ENCODE peak calls at places on chromosome 12, in nine cellular contexts. W, S, M, U, H, Y, A, X and C are unnamed samples.

GRCh38 chr12:96132819-96133218 is 61.4 kb upstream of the ELK3 start:
- DNase-seq in A (no peak), U (no peak), H (no peak), Y (no peak), X (no peak), S (peak; percentile 16), W (no peak), M (no peak), C (no peak)

GRCh38 chr12:21065845-21066244 is 65.1 kb upstream of the SLCO1B1 start:
- DNase-seq in S (no peak), W (peak; percentile 44), M (no peak), Y (no peak), H (no peak), U (no peak), A (peak; percentile 23), X (no peak), C (no peak)

GRCh38 chr12:121705514-121705913 is 7.0 kb upstream of the TMEM120B start:
- DNase-seq in S (no peak), M (no peak), X (no peak), H (no peak), U (no peak), Y (no peak), W (no peak), A (no peak), C (no peak)

GRCh38 chr12:71476513-71476912 is 36.9 kb downstream of the LGR5 start:
- DNase-seq in W (peak; percentile 73), H (no peak), U (no peak), S (no peak), X (peak; percentile 68), Y (peak; percentile 39), M (peak; percentile 84), A (peak; percentile 77), C (no peak)

GRCh38 chr12:53345486-53346195 is 9.5 kb upstream of the SP7 start:
- DNase-seq in H (no peak), W (peak; percentile 64), U (no peak), A (peak; percentile 50), M (peak; percentile 80), Y (no peak), S (no peak), X (no peak), C (no peak)

GRCh38 chr12:71799105-71799504 is 40.5 kb upstream of the TBC1D15 start:
- DNase-seq in M (peak; percentile 63), X (no peak), S (no peak), U (no peak), W (peak; percentile 42), H (no peak), Y (peak; percentile 42), A (no peak), C (no peak)

GRCh38 chr12:106719879-106720278 is 54.6 kb upstream of the RIC8B start:
- DNase-seq in W (no peak), U (no peak), X (no peak), A (no peak), S (no peak), H (no peak), M (no peak), Y (no peak), C (no peak)

GRCh38 chr12:2924019-2924418 is 33.3 kb downstream of the TULP3 start:
- DNase-seq in M (peak; percentile 72), A (no peak), Y (peak; percentile 39), U (no peak), H (no peak), X (no peak), S (no peak), W (peak; percentile 25), C (no peak)

GRCh38 chr12:1115471-1116242 is 124.6 kb downstream of the ERC1 start:
- DNase-seq in H (no peak), Y (peak; percentile 97), W (peak; percentile 90), X (peak; percentile 11), S (no peak), A (peak; percentile 55), M (peak; percentile 76), U (peak; percentile 62), C (no peak)

GRCh38 chr12:65649126-65649525 is 175.2 kb upstream of the HMGA2 start:
- DNase-seq in M (peak; percentile 100), W (peak; percentile 100), H (no peak), U (peak; percentile 98), X (peak; percentile 93), S (no peak), A (peak; percentile 93), Y (peak; percentile 100), C (peak; percentile 82)

GRCh38 chr12:96034631-96035282 is 630 bp downstream of the LTA4H start:
- DNase-seq in M (peak; percentile 35), H (no peak), S (no peak), U (no peak), X (no peak), A (peak; percentile 61), Y (peak; percentile 39), W (peak; percentile 35), C (no peak)

GRCh38 chr12:132429932-132430643 is 59.9 kb upstream of the FBRSL1 start:
- DNase-seq in W (peak; percentile 11), M (no peak), S (peak; percentile 71), U (peak; percentile 15), H (peak; percentile 65), Y (peak; percentile 37), A (peak; percentile 44), X (no peak), C (no peak)

GRCh38 chr12:95258803-95259202 is 41.2 kb downstream of the VEZT start:
- DNase-seq in Y (no peak), M (no peak), H (no peak), U (no peak), W (no peak), A (no peak), S (no peak), X (no peak), C (no peak)

GRCh38 chr12:39587247-39587646 is 32.4 kb downstream of the ABCD2 start:
- DNase-seq in H (peak; percentile 17), U (no peak), S (peak; percentile 13), W (peak; percentile 52), X (no peak), M (peak; percentile 41), Y (peak; percentile 16), A (no peak), C (no peak)

GRCh38 chr12:2876431-2877046 is 435 bp downstream of the FOXM1 start:
- DNase-seq in Y (peak; percentile 15), H (no peak), X (no peak), M (peak; percentile 21), U (no peak), A (peak; percentile 15), S (no peak), W (peak; percentile 54), C (no peak)

GRCh38 chr12:51229116-51229515 is 9.5 kb upstream of the DAZAP2 start:
- DNase-seq in W (no peak), Y (no peak), A (no peak), M (no peak), U (no peak), H (no peak), X (no peak), S (no peak), C (no peak)

GRCh38 chr12:51224625-51225024 is 6.8 kb upstream of the POU6F1 start:
- DNase-seq in M (no peak), A (no peak), Y (no peak), W (no peak), S (no peak), H (no peak), X (no peak), U (no peak), C (no peak)

GRCh38 chr12:51227962-51228361 is 10.1 kb upstream of the POU6F1 start:
- DNase-seq in A (no peak), H (no peak), M (no peak), W (no peak), U (no peak), X (no peak), Y (no peak), S (no peak), C (no peak)

GRCh38 chr12:51222461-51222860 is 4.6 kb upstream of the POU6F1 start:
- DNase-seq in M (no peak), H (no peak), Y (no peak), X (no peak), U (no peak), S (no peak), A (no peak), W (no peak), C (no peak)

GRCh38 chr12:51225800-51226199 is 7.9 kb upstream of the POU6F1 start:
- DNase-seq in M (no peak), H (no peak), Y (no peak), X (no peak), A (no peak), S (no peak), W (no peak), U (no peak), C (no peak)
- H3K4me3 ChIP-seq in M (no peak overlapping the region), H (no peak overlapping the region), Y (no peak overlapping the region), X (no peak overlapping the region), A (no peak overlapping the region), S (no peak overlapping the region), W (no peak overlapping the region), U (no peak overlapping the region), C (no peak overlapping the region)

DNA sequence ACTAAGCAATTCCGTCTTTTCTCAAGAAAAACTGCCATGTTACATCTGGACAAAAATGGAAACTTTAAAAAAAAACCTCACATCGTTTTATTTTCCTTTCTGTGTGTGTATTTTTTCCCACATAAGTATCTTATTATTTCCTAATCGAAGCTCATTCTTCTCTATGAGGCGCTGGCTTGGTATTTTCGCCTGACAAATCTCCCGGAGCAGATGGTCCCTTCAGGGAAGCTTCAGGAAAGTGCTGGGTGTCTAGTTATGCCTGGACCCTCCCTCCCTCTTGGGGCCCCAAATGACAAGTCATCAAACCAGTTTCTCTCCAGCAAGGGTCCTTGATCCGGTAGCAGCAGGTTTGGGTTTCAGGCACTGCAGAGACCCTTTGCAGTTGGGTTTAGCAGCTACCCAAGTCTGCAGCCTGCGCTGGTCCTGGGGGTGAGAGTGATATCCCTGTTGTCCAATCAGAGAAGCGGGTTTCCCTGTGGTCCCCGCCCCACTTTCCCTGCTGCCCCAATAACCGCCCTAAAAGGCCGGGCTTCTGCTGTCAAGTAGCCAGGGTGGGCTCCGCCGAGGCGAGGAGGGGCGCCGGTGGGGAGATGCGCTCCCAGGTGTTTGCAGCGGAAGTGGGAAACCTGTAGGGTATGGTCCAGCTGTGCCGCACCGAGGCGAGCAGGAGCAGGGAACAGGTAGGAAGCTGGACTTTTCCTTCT is at the start of gene CNTN1:
- DNase-seq in X (no peak), H (no peak), U (no peak), A (peak; percentile 7), M (peak; percentile 57), W (no peak), S (no peak), Y (peak; percentile 83), C (no peak)
- H3K4me3 ChIP-seq in X (no peak within 1 kb of the TSS), H (no peak within 1 kb of the TSS), U (peak within 1 kb of the TSS; percentile 59), A (peak within 1 kb of the TSS; percentile 89), M (peak within 1 kb of the TSS; percentile 47), W (no peak within 1 kb of the TSS), S (no peak within 1 kb of the TSS), Y (peak within 1 kb of the TSS; percentile 80), C (no peak within 1 kb of the TSS)

DNA sequence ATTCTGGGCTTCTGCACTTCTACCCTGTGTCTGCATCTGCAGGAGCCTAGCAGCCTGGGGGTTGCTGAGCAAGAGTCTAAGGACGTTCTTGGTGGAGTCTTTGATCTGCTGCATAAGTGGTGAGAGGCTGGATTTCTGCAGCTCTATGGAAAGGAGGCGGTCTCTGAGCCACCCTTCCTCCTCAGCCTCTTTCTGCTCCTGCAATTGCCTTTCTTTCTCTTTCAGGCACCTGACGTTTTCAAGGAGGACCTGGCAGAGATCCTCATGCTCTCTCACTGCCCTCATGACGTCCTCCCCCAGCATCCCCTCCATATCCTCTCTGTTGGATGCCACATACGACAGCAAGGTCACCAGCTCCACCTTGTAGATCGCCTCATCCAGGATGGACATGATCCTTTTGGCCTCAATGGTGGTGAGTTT is 13.6 kb upstream of the TPCN1 start:
- DNase-seq in S (peak; percentile 28), W (no peak), U (no peak), M (no peak), H (peak; percentile 47), Y (no peak), A (no peak), X (no peak), C (no peak)
- H3K4me3 ChIP-seq in S (no peak overlapping the region), W (no peak overlapping the region), U (no peak overlapping the region), M (no peak overlapping the region), H (no peak overlapping the region), Y (no peak overlapping the region), A (no peak overlapping the region), X (no peak overlapping the region), C (no peak overlapping the region)

GRCh38 chr12:57477710-57478681 is 1.7 kb downstream of the ARHGAP9 start:
- DNase-seq in X (no peak), U (no peak), M (peak; percentile 59), W (peak; percentile 60), H (peak; percentile 76), A (no peak), Y (peak; percentile 48), S (peak; percentile 59), C (no peak)
- H3K4me3 ChIP-seq in X (no peak overlapping the region), U (no peak overlapping the region), M (no peak overlapping the region), W (no peak overlapping the region), H (peak overlapping the region; percentile 95), A (no peak overlapping the region), Y (no peak overlapping the region), S (peak overlapping the region; percentile 83), C (no peak overlapping the region)